ENCODE peak calls at places on chromosomes 7 and 10, in five cellular contexts. L, P, T, E and F are unnamed samples.

GRCh38 chr10:3538291-3538849 is 246.6 kb downstream of the KLF6 start:
- DNase-seq in E (peak; percentile 73), L (no peak), P (no peak), T (no peak), F (no peak)

GRCh38 chr7:155962191-155962967 is 150.1 kb upstream of the SHH start:
- DNase-seq in T (no peak), P (peak; percentile 84), L (no peak), E (peak; percentile 5), F (no peak)

GRCh38 chr10:60943372-60944158 is 420 bp downstream of the RHOBTB1 start:
- DNase-seq in P (peak; percentile 3), E (peak; percentile 73), T (no peak), L (peak; percentile 81), F (peak; percentile 24)

GRCh38 chr7:30595461-30596042 is 874 bp downstream of the GARS1 start:
- DNase-seq in P (no peak), E (peak; percentile 39), L (peak; percentile 15), T (peak; percentile 39), F (peak; percentile 12)

GRCh38 chr10:103584216-103585010 is 90.9 kb downstream of the NEURL1 start:
- DNase-seq in P (no peak), L (peak; percentile 69), E (peak; percentile 83), T (peak; percentile 71), F (peak; percentile 14)

GRCh38 chr10:96998329-96998888 is 166.3 kb downstream of the LCOR start:
- DNase-seq in P (no peak), L (no peak), T (no peak), E (peak; percentile 44), F (no peak)

GRCh38 chr10:112957589-112958202 is 7.6 kb downstream of the TCF7L2 start:
- DNase-seq in E (peak; percentile 54), L (no peak), T (no peak), P (no peak), F (no peak)

GRCh38 chr7:23277359-23277989 is 21.7 kb upstream of the MALSU1 start:
- DNase-seq in P (peak; percentile 62), E (peak; percentile 75), L (peak; percentile 90), T (peak; percentile 82), F (peak; percentile 72)

GRCh38 chr7:7944619-7945282 is 23.8 kb upstream of the GLCCI1 start:
- DNase-seq in T (peak; percentile 91), L (no peak), P (no peak), E (no peak), F (peak; percentile 97)

GRCh38 chr10:69828115-69828870 is 26.6 kb downstream of the COL13A1 start:
- DNase-seq in P (no peak), E (no peak), T (no peak), L (no peak), F (peak; percentile 51)

GRCh38 chr10:98433371-98433770 is 13.4 kb downstream of the HPS1 start:
- DNase-seq in T (no peak), E (no peak), L (no peak), P (no peak), F (no peak)

GRCh38 chr10:22437620-22438588 is 92.6 kb downstream of the SPAG6 start:
- DNase-seq in T (no peak), E (peak; percentile 63), P (no peak), L (peak; percentile 26), F (peak; percentile 7)

GRCh38 chr7:140078392-140078791 is 15.6 kb upstream of the PARP12 start:
- DNase-seq in P (no peak), T (no peak), L (peak; percentile 18), E (no peak), F (no peak)

DNA sequence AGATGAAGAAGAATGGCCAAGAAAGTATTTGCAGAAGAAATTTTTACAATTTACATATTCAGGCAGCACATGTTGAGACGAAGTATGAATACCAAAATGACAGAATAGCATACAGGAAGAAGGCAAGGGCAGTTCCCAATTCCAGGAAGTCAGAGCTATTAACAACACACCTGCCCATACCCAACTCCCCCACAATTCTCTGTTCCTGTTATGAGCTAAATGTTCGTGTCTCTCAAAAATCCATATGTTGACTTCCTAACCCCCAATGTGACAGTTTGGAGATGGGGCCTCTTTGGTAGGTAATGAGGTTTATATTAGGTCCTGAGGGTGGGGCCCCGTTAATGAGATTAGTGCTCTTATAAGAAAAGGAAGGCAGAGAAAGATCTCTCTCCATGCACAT is 67.7 kb downstream of the DOCK4 start:
- DNase-seq in T (no peak), P (no peak), L (no peak), E (no peak), F (no peak)
- TF ChIP-seq EZH2phosphoT487 in T (no peak), P (no peak), L (no peak), E (no peak), F (no peak)

DNA sequence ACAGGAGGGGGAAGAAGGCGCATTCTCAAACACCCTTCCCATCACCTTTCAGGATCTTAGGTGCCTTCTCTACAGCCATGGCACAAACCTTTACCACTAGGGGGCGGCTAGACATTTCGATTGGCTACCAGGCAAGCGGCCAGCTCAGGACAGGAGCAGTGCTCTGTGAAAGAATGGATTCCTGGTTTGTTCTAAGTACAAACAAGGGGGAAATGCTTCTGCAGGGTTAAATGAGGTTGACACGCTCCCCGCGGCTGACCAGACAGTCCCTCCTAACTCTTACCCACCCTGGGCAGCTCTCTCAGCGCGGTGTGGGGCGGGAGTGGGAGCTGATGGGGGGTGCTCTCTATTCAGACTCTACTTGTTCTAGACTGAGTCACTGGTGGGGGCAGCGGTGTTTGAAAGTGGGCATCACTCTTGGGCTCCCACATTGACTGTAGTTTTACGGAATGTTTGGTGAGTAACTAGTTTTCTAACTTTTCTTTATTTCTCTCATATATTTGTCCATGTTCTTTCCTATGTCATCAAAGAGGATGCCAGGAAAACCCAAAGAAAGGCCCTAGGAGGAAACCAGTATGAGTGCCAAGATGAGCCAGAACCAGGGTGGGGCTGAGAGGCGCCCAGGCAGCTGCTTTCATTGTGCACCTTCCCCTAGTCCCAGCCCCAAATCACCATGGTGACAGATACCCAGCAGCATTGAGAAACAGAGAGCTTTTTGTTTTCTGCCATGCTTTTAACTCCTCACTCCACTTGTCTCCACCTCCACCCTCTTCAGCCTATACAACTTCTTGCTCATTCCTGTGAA is 61.4 kb upstream of the GPR158 start:
- DNase-seq in T (peak; percentile 55), P (peak; percentile 72), L (peak; percentile 97), E (peak; percentile 93), F (peak; percentile 70)
- TF ChIP-seq EZH2phosphoT487 in T (no peak), P (no peak), L (no peak), E (no peak), F (no peak)

GRCh38 chr10:36885746-36886145 is 239.7 kb upstream of the ANKRD30A start:
- DNase-seq in T (no peak), E (no peak), P (no peak), L (no peak), F (no peak)

GRCh38 chr10:36886303-36886891 is 239.0 kb upstream of the ANKRD30A start:
- DNase-seq in P (no peak), T (no peak), E (no peak), L (no peak), F (no peak)

DNA sequence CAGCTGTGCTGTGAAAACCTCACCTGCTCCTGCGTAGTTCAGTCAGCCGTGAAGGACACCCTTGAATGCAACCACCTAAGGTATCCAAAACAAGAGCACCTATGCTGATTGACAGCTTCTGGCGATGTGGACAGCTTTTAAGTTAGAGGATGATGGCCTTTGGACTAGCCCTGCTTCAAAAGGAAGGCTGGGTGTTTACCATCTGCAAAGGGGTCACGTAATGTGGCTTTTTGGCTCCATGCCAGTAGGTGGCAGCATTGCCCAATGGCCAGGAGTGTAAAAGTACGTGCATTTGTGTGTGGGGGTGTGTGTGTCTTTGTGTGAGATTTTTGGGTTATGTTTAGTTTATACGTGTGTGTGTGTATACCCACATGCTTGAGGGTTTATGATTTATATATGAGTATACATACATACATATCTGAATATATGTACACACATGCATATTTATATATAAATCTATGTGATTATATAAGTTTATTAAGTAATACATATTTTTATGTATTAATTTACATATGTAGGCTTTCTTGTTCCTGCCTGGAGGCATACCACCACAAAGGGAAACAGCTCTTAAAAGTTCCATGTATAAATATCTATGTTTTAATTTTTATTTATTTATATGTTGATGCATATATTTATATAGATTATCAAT is 236.3 kb upstream of the ANKRD30A start:
- DNase-seq in T (peak; percentile 74), E (peak; percentile 24), L (peak; percentile 74), P (peak; percentile 8), F (peak; percentile 62)
- TF ChIP-seq EZH2phosphoT487 in T (no peak), E (no peak), L (no peak), P (no peak), F (no peak)

DNA sequence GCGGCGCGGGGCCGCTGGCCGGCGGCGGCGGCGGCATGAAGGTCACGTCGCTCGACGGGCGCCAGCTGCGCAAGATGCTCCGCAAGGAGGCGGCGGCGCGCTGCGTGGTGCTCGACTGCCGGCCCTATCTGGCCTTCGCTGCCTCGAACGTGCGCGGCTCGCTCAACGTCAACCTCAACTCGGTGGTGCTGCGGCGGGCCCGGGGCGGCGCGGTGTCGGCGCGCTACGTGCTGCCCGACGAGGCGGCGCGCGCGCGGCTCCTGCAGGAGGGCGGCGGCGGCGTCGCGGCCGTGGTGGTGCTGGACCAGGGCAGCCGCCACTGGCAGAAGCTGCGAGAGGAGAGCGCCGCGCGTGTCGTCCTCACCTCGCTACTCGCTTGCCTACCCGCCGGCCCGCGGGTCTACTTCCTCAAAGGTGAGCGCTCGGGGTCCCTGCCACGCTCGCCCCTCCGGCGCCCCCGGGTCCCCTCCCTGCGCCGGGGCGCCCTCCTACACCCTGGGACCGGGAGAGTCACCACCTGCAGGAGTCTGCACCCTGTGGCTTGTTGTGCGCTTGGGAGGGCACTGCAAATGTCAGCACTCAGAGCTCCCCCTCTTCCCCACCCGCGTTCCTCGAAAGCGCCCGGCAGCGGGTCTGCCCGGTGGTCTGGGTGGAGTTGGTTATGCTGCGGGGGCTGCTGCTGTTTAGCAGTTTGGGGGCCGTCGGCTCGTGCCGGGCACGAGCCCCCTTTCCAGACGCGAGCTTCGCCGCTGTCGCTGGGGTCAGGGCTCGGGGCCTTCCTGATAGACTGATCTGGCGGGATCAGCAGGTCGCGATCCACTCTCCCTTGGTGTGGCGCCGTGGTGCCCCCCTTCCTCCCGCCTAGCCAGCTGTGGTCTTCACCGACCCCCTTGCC is 627 bp downstream of the DUSP5 start:
- DNase-seq in T (peak; percentile 44), L (peak; percentile 58), E (peak; percentile 87), P (no peak), F (peak; percentile 58)
- TF ChIP-seq EZH2phosphoT487 in T (no peak), L (no peak), E (no peak), P (no peak), F (no peak)